ENCODE peak calls at places on chromosome 19, in nine cellular contexts. M, X, I, S, P, T, B, D and H are unnamed samples.

GRCh38 chr19:49362048-49362925 is at the start of gene TEAD2:
- DNase-seq in M (peak), X (peak), I (no peak), S (peak), P (no peak), T (peak), B (peak), D (peak), H (peak)

GRCh38 chr19:49157445-49158224 is at the start of gene TRPM4:
- DNase-seq in M (peak), X (peak), I (peak), S (peak), P (no peak), T (peak), B (peak), D (peak), H (peak)

GRCh38 chr19:16273005-16273404 is 51.6 kb upstream of the KLF2 start:
- DNase-seq in M (peak), X (no peak), I (no peak), S (no peak), P (no peak), T (no peak), B (peak), D (no peak), H (no peak)

GRCh38 chr19:53944416-53944815 is 18.3 kb upstream of the CACNG8 start:
- DNase-seq in M (no peak), X (no peak), I (no peak), S (no peak), P (no peak), T (no peak), B (no peak), D (no peak), H (no peak)

GRCh38 chr19:32178841-32179410 is 166.5 kb upstream of the ZNF507 start:
- DNase-seq in M (peak), X (no peak), I (no peak), S (no peak), P (no peak), T (no peak), B (no peak), D (no peak), H (no peak)

GRCh38 chr19:926595-927043 is 784 bp downstream of the ARID3A start:
- DNase-seq in M (no peak), X (no peak), I (no peak), S (peak), P (no peak), T (no peak), B (peak), D (peak), H (peak)

GRCh38 chr19:1567116-1567847 is 843 bp downstream of the MEX3D start:
- DNase-seq in M (no peak), X (peak), I (no peak), S (peak), P (no peak), T (no peak), B (no peak), D (peak), H (no peak)

GRCh38 chr19:18412610-18413239 is 6.5 kb upstream of the SSBP4 start:
- DNase-seq in M (no peak), X (no peak), I (no peak), S (no peak), P (no peak), T (no peak), B (peak), D (no peak), H (peak)

GRCh38 chr19:33906578-33907335 is 110.1 kb downstream of the KCTD15 start:
- DNase-seq in M (no peak), X (peak), I (no peak), S (no peak), P (no peak), T (peak), B (peak), D (no peak), H (no peak)

GRCh38 chr19:7376151-7376852 is 27.6 kb downstream of the ARHGEF18 start:
- DNase-seq in M (no peak), X (no peak), I (no peak), S (no peak), P (no peak), T (no peak), B (peak), D (no peak), H (no peak)

GRCh38 chr19:2519482-2519881 is 43.6 kb downstream of the GADD45B start:
- DNase-seq in M (no peak), X (no peak), I (no peak), S (no peak), P (no peak), T (no peak), B (no peak), D (no peak), H (no peak)

GRCh38 chr19:48551437-48552302 is at the start of gene SULT2B1:
- DNase-seq in M (no peak), X (no peak), I (peak), S (no peak), P (no peak), T (peak), B (no peak), D (no peak), H (no peak)

GRCh38 chr19:51366999-51367564 is 894 bp upstream of the ETFB start:
- DNase-seq in M (no peak), X (peak), I (no peak), S (no peak), P (no peak), T (no peak), B (no peak), D (peak), H (peak)

GRCh38 chr19:3458595-3459284 is 21.6 kb downstream of the SMIM24 start:
- DNase-seq in M (no peak), X (no peak), I (no peak), S (no peak), P (no peak), T (no peak), B (peak), D (no peak), H (no peak)

GRCh38 chr19:47094557-47095517 is 18.7 kb downstream of the ZC3H4 start:
- DNase-seq in M (no peak), X (no peak), I (no peak), S (no peak), P (no peak), T (peak), B (no peak), D (no peak), H (no peak)

GRCh38 chr19:17418710-17419109 is 1.1 kb upstream of the MVB12A start:
- DNase-seq in M (no peak), X (no peak), I (no peak), S (no peak), P (no peak), T (no peak), B (no peak), D (no peak), H (no peak)

GRCh38 chr19:55484571-55485438 is at the start of gene NAT14:
- DNase-seq in M (peak), X (peak), I (peak), S (peak), P (peak), T (peak), B (peak), D (peak), H (no peak)

GRCh38 chr19:14146789-14147216 is 10.4 kb upstream of the ASF1B start:
- DNase-seq in M (no peak), X (no peak), I (no peak), S (no peak), P (no peak), T (peak), B (no peak), D (peak), H (no peak)

GRCh38 chr19:15631817-15632216 is 8.9 kb upstream of the CYP4F3 start:
- DNase-seq in M (no peak), X (peak), I (no peak), S (peak), P (no peak), T (no peak), B (peak), D (peak), H (no peak)

GRCh38 chr19:15488489-15489226 is 9.4 kb upstream of the PGLYRP2 start:
- DNase-seq in M (no peak), X (no peak), I (no peak), S (no peak), P (no peak), T (no peak), B (no peak), D (no peak), H (no peak)

GRCh38 chr19:1122972-1123363 is 19.2 kb downstream of the GPX4 start:
- DNase-seq in M (no peak), X (peak), I (no peak), S (peak), P (no peak), T (peak), B (peak), D (peak), H (peak)

GRCh38 chr19:4518345-4519171 is at the start of gene PLIN4:
- DNase-seq in M (peak), X (no peak), I (peak), S (no peak), P (no peak), T (no peak), B (peak), D (peak), H (no peak)

GRCh38 chr19:3403489-3404323 is 37.3 kb downstream of the NFIC start:
- DNase-seq in M (peak), X (no peak), I (no peak), S (no peak), P (no peak), T (no peak), B (peak), D (peak), H (peak)

GRCh38 chr19:39544201-39544903 is 4.4 kb upstream of the EID2 start:
- DNase-seq in M (no peak), X (no peak), I (no peak), S (peak), P (no peak), T (no peak), B (no peak), D (peak), H (no peak)